ENCODE peak calls at places on chromosomes 13 and 19, in ten cellular contexts. R is fibroblast of the aortic adventitia, G is cardiac fibroblast, S is lower lobe of right lung, K is colonic mucosa, B is uterus, Z is bronchial epithelial cell, T is OCI-LY7, U is H1, H is HFF-Myc. W is an unnamed sample.

GRCh38 chr13:39483326-39483725 is 119.7 kb downstream of the LHFPL6 start:
- DNase-seq in R (peak; percentile 65), G (no peak), S (no peak), K (no peak), B (no peak), Z (peak; percentile 12), T (no peak), U (no peak), H (no peak), W (no peak)

GRCh38 chr13:41960195-41960699 is 662 bp downstream of the VWA8 start:
- DNase-seq in R (peak; percentile 44), G (peak; percentile 50), S (no peak), K (no peak), B (no peak), Z (peak; percentile 48), T (peak; percentile 41), U (no peak), H (no peak), W (peak; percentile 5)

GRCh38 chr19:41308450-41309224 is 1.3 kb upstream of the CCDC97 start:
- DNase-seq in R (peak; percentile 93), G (peak; percentile 94), S (peak; percentile 94), K (peak; percentile 98), B (peak; percentile 92), Z (peak; percentile 79), T (peak; percentile 86), U (peak; percentile 86), H (peak; percentile 85), W (peak; percentile 89)

GRCh38 chr19:39171479-39172465 is 25.0 kb upstream of the NCCRP1 start:
- DNase-seq in R (no peak), G (no peak), S (no peak), K (no peak), B (no peak), Z (no peak), T (no peak), U (no peak), H (peak; percentile 61), W (no peak)

GRCh38 chr13:59837101-59837500 is 326.6 kb downstream of the DIAPH3 start:
- DNase-seq in R (no peak), G (no peak), S (no peak), K (no peak), B (no peak), Z (no peak), T (no peak), U (no peak), H (no peak), W (no peak)

GRCh38 chr19:49997709-49998108 is 27.5 kb downstream of the VRK3 start:
- DNase-seq in R (peak; percentile 15), G (peak; percentile 28), S (no peak), K (no peak), B (no peak), Z (peak; percentile 44), T (peak; percentile 68), U (no peak), H (no peak), W (no peak)

GRCh38 chr19:53055117-53055516 is 10.6 kb downstream of the ERVV-2 start:
- DNase-seq in R (no peak), G (no peak), S (no peak), K (no peak), B (no peak), Z (peak; percentile 13), T (no peak), U (no peak), H (no peak), W (no peak)

GRCh38 chr19:23402388-23402787 is 7.1 kb upstream of the ZNF91 start:
- DNase-seq in R (no peak), G (no peak), S (no peak), K (no peak), B (no peak), Z (no peak), T (no peak), U (no peak), H (no peak), W (no peak)

GRCh38 chr13:72864142-72865035 is 82.5 kb downstream of the PIBF1 start:
- DNase-seq in R (peak; percentile 62), G (peak; percentile 15), S (no peak), K (no peak), B (no peak), Z (no peak), T (no peak), U (no peak), H (peak; percentile 30), W (peak; percentile 11)
- TF ChIP-seq CTCF in R (no peak), G (no peak), S (no peak), K (no peak), B (no peak), Z (no peak), T (no peak), U (no peak), H (no peak), W (no peak)

GRCh38 chr13:31048521-31048920 is 113.2 kb downstream of the HSPH1 start:
- DNase-seq in R (peak; percentile 46), G (peak; percentile 18), S (no peak), K (no peak), B (no peak), Z (no peak), T (no peak), U (no peak), H (no peak), W (no peak)

GRCh38 chr13:31049083-31049482 is 112.6 kb downstream of the HSPH1 start:
- DNase-seq in R (no peak), G (no peak), S (no peak), K (no peak), B (no peak), Z (no peak), T (no peak), U (no peak), H (no peak), W (no peak)

GRCh38 chr13:31044658-31045620 is 112.5 kb downstream of the TEX26 start:
- DNase-seq in R (no peak), G (no peak), S (no peak), K (peak; percentile 44), B (no peak), Z (no peak), T (no peak), U (no peak), H (no peak), W (no peak)

GRCh38 chr13:31045621-31046081 is 113.2 kb downstream of the TEX26 start:
- DNase-seq in R (peak; percentile 92), G (peak; percentile 97), S (peak; percentile 88), K (peak; percentile 86), B (peak; percentile 56), Z (peak; percentile 97), T (no peak), U (no peak), H (peak; percentile 94), W (peak; percentile 63)

DNA sequence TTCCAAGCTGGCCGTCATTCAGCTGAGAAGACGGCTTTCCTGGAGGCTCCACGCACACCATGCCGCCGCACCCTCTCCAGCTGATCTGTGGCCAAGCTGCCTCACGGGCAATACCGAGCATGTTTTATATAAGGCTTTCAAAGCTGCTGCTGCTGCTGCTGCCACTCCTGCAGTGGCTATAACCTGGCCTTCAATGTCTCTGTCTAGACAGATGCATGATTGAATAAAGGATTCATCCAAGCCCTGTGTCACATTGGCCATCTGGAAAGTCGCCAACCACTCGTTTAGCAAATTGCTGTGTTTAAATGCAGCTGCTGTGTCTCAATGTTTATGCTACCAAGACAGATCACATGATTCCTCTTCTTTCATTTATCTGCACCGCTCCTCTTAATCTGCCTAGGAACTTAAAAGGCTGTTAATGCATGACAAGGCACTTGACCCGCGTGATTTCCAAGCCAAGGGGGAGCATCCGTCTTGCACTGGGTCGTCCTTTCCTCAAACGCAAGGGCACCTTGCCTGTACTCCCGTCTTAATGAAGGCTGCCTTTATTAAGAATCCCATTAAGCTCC is 114.3 kb downstream of the TEX26 start:
- DNase-seq in R (peak; percentile 22), G (peak; percentile 55), S (no peak), K (peak; percentile 54), B (peak; percentile 31), Z (no peak), T (no peak), U (no peak), H (no peak), W (no peak)
- H3K4me3 ChIP-seq in R (no peak overlapping the region), G (no peak overlapping the region), S (no peak overlapping the region), K (no peak overlapping the region), B (no peak overlapping the region), Z (no peak overlapping the region), T (no peak overlapping the region), U (no peak overlapping the region), H (no peak overlapping the region), W (no peak overlapping the region)

GRCh38 chr13:51818276-51818675 is 14.3 kb upstream of the DHRS12 start:
- DNase-seq in R (no peak), G (no peak), S (no peak), K (no peak), B (no peak), Z (no peak), T (no peak), U (no peak), H (no peak), W (no peak)
- TF ChIP-seq CTCF in R (no peak), G (no peak), S (no peak), K (no peak), B (no peak), Z (no peak), T (peak; percentile 36), U (no peak), H (no peak), W (no peak)

GRCh38 chr13:99654076-99654475 is 152.8 kb downstream of the TM9SF2 start:
- DNase-seq in R (no peak), G (no peak), S (no peak), K (peak; percentile 6), B (no peak), Z (no peak), T (no peak), U (no peak), H (no peak), W (no peak)

GRCh38 chr13:99656092-99656745 is 154.9 kb downstream of the TM9SF2 start:
- DNase-seq in R (peak; percentile 79), G (peak; percentile 80), S (peak; percentile 57), K (peak; percentile 89), B (peak; percentile 75), Z (peak; percentile 63), T (peak; percentile 45), U (peak; percentile 46), H (peak; percentile 54), W (peak; percentile 73)

GRCh38 chr13:99656843-99657506 is 155.7 kb downstream of the TM9SF2 start:
- DNase-seq in R (no peak), G (no peak), S (no peak), K (peak; percentile 13), B (no peak), Z (no peak), T (no peak), U (no peak), H (no peak), W (no peak)

GRCh38 chr13:99653526-99653925 is 152.3 kb downstream of the TM9SF2 start:
- DNase-seq in R (no peak), G (no peak), S (no peak), K (no peak), B (no peak), Z (no peak), T (no peak), U (no peak), H (no peak), W (no peak)

DNA sequence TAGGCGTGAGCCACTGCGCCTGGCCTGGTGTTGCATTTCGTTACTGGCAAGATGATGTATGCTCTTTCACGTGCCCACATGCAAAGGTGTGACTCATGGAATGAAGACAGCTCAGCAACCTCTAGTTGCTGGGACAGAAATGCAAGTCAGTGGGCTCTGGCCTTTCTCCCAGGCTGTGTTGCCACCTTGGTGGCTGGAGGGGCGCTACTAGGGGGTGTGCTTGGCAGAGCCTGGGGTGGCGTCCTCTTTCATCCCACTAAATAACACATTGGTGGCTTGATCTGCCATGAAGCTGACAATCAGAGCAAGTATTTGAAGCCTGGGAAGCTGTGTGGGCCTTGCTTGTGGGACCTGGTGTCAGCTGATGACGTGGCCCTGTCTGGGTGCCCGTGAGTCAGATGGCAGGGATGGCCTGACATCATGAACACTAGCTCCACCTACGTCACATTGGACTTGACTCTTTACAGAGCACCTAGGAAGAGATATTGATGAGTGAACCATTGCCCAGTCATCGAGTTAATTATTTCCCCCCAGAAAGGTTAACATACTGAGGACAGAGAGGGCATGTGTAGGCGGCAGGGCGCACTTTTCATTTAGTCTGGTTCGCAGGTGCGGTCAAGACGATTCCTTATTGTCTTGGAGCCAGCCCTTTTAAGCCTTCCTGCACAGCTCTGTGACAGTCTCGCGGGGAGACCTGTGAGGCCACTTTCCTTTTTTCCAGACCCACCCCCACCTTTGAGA is 154.2 kb downstream of the TM9SF2 start:
- DNase-seq in R (peak; percentile 6), G (peak; percentile 74), S (no peak), K (peak; percentile 14), B (no peak), Z (peak; percentile 86), T (no peak), U (no peak), H (no peak), W (no peak)
- H3K4me3 ChIP-seq in R (no peak overlapping the region), G (no peak overlapping the region), S (no peak overlapping the region), K (no peak overlapping the region), B (no peak overlapping the region), Z (no peak overlapping the region), T (no peak overlapping the region), U (no peak overlapping the region), H (no peak overlapping the region), W (no peak overlapping the region)